ENCODE peak calls at places on chromosome 13, in six cellular contexts. D, B, E, C, W and G are unnamed samples.
A peak's percentile ranks its signal among the peaks of the same experiment; 100 is the strongest.

GRCh38 chr13:50690020-50690419 is 153.5 kb downstream of the DLEU7 start:
- DNase-seq in D (no peak), B (no peak), E (no peak), C (no peak), W (no peak), G (no peak)

GRCh38 chr13:74061939-74062595 is 72.1 kb downstream of the KLF12 start:
- DNase-seq in D (no peak), B (no peak), E (no peak), C (no peak), W (no peak), G (no peak)

GRCh38 chr13:30659980-30660379 is 42.3 kb downstream of the USPL1 start:
- DNase-seq in D (no peak), B (no peak), E (no peak), C (no peak), W (no peak), G (peak; percentile 30)

GRCh38 chr13:53782400-53783030 is 753.9 kb downstream of the OLFM4 start:
- DNase-seq in D (no peak), B (no peak), E (no peak), C (peak; percentile 32), W (no peak), G (peak; percentile 33)

GRCh38 chr13:41514853-41515395 is 57.6 kb downstream of the RGCC start:
- DNase-seq in D (no peak), B (no peak), E (no peak), C (no peak), W (peak; percentile 54), G (no peak)

GRCh38 chr13:38895075-38895474 is 95.6 kb downstream of the STOML3 start:
- DNase-seq in D (no peak), B (no peak), E (no peak), C (no peak), W (no peak), G (no peak)

GRCh38 chr13:86729206-86729605 is 930.0 kb upstream of the SLITRK6 start:
- DNase-seq in D (no peak), B (no peak), E (no peak), C (no peak), W (no peak), G (no peak)

GRCh38 chr13:82747948-82748347 is 1134.3 kb downstream of the SLITRK1 start:
- DNase-seq in D (no peak), B (no peak), E (no peak), C (no peak), W (no peak), G (no peak)

GRCh38 chr13:31997641-31998040 is 33.9 kb upstream of the FRY start:
- DNase-seq in D (no peak), B (no peak), E (no peak), C (no peak), W (no peak), G (no peak)

DNA sequence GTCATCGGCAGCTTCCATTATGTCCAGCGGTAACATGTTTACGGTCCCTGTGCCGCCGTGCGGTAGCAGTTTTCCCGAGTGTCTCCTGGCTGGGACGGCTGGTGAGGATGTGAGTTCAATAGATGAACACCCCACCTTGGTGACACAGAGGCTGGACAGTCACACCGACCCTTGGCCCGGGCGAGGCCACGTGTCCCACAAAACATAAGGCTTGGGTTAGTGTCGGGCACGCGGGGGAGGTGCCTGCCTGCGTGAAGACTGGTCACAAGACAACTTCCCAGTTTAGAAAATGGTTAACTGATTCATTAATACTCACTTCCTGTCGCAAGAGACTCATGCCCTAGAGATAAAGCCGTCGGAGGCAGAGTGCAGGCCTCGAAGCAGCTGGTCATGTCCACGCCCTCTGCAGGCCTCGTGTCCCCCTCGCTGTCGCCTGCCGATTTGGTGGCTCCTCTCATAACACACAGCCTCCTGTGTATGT is 17.2 kb downstream of the RASA3 start:
- DNase-seq in D (peak; percentile 33), B (no peak), E (peak; percentile 81), C (peak; percentile 29), W (peak; percentile 87), G (no peak)
- H3K4me3 ChIP-seq in D (no peak overlapping the region), B (no peak overlapping the region), E (no peak overlapping the region), C (no peak overlapping the region), W (no peak overlapping the region), G (no peak overlapping the region)

GRCh38 chr13:109497917-109498316 is 288.5 kb downstream of the IRS2 start:
- DNase-seq in D (no peak), B (no peak), E (no peak), C (no peak), W (no peak), G (no peak)

GRCh38 chr13:109496216-109496615 is 290.2 kb downstream of the IRS2 start:
- DNase-seq in D (no peak), B (no peak), E (no peak), C (no peak), W (no peak), G (no peak)

GRCh38 chr13:109500146-109500773 is 286.1 kb downstream of the IRS2 start:
- DNase-seq in D (peak; percentile 49), B (no peak), E (no peak), C (no peak), W (no peak), G (no peak)

GRCh38 chr13:109494955-109495354 is 291.4 kb downstream of the IRS2 start:
- DNase-seq in D (no peak), B (no peak), E (no peak), C (no peak), W (no peak), G (no peak)
- TF ChIP-seq POLR2A in D (no peak), B (no peak), E (no peak), C (no peak), W (no peak), G (no peak)

DNA sequence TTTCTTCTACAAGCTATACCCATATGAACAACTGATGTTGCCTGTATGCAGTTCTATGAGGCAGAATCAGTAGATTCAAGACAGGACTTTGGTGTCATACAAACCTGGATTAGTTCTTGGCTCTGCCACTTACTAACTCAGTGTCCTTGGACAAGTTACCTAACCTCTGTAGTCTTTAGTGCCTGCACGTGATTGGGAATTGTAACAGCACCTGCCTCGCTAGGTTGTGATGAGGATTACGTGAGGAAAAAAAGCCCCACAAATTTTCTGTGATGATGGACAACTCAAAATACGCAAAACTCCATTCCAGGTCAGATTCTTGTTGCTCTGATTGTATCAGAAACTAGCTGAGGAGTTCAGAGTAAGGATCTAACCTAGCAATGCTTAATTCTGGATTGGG is 89.3 kb downstream of the LRCH1 start:
- DNase-seq in D (no peak), B (no peak), E (no peak), C (no peak), W (no peak), G (no peak)
- H3K4me3 ChIP-seq in D (no peak overlapping the region), B (no peak overlapping the region), E (no peak overlapping the region), C (no peak overlapping the region), W (no peak overlapping the region), G (no peak overlapping the region)

DNA sequence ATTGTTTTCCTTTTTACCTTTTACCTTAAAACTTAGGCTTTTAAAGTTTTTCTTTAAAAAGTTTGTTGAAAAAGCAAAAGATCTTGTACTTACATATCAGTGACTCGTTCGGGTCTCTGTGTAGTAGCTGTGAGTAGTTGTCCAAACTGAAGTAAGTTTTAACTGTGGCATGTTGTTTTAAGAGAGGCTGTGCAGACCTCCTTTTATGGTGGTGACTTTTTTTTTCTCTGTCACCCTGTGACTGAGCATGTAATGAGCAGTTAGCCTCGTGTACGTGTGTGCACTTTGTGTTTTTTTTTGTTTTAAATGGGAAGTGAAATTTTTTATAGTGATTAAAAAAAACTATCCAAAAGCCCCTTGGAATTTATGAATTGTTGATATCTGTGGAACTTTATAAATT is at the start of gene GPR183:
- DNase-seq in D (no peak), B (no peak), E (no peak), C (no peak), W (no peak), G (no peak)
- TF ChIP-seq POLR2A in D (no peak), B (peak; percentile 52), E (peak; percentile 84), C (peak; percentile 50), W (no peak), G (no peak)

DNA sequence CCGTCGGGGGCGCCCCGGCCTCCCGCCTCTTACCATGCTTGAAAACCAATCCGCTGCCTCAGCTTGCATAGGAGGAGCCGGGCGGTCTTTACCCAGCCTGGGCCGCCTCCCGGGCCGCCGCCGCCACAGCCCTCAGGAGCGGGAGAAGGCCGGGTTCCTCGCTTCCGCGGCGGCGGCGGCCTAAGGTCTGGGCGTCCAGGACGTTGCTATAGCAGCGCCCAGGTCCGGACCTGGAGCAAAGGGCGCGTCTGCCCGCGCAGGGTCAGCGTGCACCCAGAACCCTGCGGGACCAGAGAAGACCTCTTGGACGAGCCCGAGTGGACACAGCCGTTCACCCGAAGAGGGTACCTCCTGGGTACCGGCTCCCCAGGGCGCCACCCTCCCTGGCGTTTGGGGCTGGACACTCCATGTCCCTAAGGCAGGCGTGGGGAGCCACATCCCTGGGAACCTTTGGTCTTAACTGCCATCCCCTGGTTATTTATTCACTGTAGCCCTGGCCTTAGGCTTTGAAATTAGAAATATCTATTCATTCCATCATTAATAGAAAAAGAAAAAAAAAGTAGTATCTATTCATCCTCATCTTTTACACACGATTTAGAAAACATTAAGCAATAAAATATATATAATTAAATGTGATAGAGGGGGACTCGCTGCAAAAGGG is 2.4 kb downstream of the DZIP1 start:
- DNase-seq in D (peak; percentile 65), B (no peak), E (peak; percentile 41), C (peak; percentile 54), W (no peak), G (peak; percentile 21)
- H3K4me3 ChIP-seq in D (peak overlapping the region; percentile 37), B (peak overlapping the region; percentile 16), E (peak overlapping the region; percentile 50), C (peak overlapping the region; percentile 54), W (no peak overlapping the region), G (no peak overlapping the region)

GRCh38 chr13:113446488-113446854 is 6.8 kb downstream of the ADPRHL1 start:
- DNase-seq in D (no peak), B (no peak), E (no peak), C (no peak), W (no peak), G (no peak)

GRCh38 chr13:113443991-113444390 is 9.3 kb downstream of the ADPRHL1 start:
- DNase-seq in D (no peak), B (no peak), E (no peak), C (no peak), W (no peak), G (no peak)

GRCh38 chr13:113448545-113448884 is 4.8 kb downstream of the ADPRHL1 start:
- DNase-seq in D (no peak), B (peak; percentile 41), E (peak; percentile 47), C (peak; percentile 70), W (no peak), G (peak; percentile 33)

GRCh38 chr13:113447596-113447995 is 5.7 kb downstream of the ADPRHL1 start:
- DNase-seq in D (peak; percentile 24), B (no peak), E (no peak), C (no peak), W (no peak), G (no peak)

DNA sequence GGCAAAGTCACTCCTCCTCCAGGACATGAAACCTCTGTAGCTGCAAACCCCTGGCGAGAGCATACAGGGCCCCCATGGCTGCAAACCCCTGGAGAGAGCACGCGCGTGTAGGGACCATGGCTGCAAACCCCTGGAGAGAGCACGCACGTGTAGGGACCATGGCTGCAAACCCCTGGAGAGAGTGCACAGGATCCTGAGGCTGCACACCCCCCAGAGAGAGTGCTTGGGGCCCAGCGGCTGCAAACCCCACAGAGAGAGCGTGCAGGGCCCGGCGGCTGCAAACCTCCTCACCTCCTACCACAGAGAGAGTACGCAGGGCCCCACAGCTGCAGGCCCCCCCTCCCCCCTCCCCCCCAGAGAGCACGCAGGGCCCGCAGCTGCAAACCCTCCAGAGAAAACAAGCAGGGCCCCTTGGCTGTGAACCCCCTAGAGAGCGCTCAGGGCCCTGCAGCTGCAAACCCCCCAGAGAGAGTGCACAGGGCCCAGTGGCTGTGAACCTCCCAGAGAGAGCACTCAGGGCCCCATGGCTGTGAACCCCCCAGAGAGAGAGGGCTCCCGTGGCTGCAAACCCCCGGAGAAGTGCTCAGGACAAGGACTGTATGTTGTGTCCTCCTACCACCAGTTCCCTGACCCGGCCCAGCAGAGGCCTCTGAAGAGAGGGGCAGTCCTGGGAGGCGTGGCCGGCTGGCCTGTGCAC is 7.3 kb downstream of the ADPRHL1 start:
- DNase-seq in D (peak; percentile 23), B (no peak), E (no peak), C (no peak), W (peak; percentile 82), G (no peak)
- TF ChIP-seq POLR2A in D (no peak), B (no peak), E (no peak), C (no peak), W (no peak), G (no peak)

GRCh38 chr13:33284916-33285315 is 639 bp downstream of the STARD13 start:
- DNase-seq in D (no peak), B (peak; percentile 18), E (no peak), C (no peak), W (no peak), G (no peak)
- H3K4me3 ChIP-seq in D (peak overlapping the region; percentile 64), B (peak overlapping the region; percentile 72), E (peak overlapping the region; percentile 82), C (peak overlapping the region; percentile 62), W (peak overlapping the region; percentile 59), G (peak overlapping the region; percentile 44)